ENCODE peak calls at places on chromosomes 5 and 9, in four cellular contexts. Q, M, V and O are unnamed samples.

GRCh38 chr5:10460252-10460906 is 18.7 kb downstream of the ROPN1L start:
- DNase-seq in Q (no peak), V (no peak), M (peak; percentile 70), O (peak; percentile 62)

GRCh38 chr5:3380689-3381088 is 214.9 kb upstream of the IRX1 start:
- DNase-seq in V (no peak), M (no peak), Q (no peak), O (no peak)

GRCh38 chr5:109805472-109805871 is 115.7 kb downstream of the MAN2A1 start:
- DNase-seq in V (no peak), Q (no peak), M (no peak), O (no peak)

GRCh38 chr5:177557041-177557647 is 2.8 kb upstream of the FAM193B start:
- DNase-seq in Q (no peak), V (no peak), M (no peak), O (no peak)

GRCh38 chr9:125568616-125569015 is 138.4 kb downstream of the MAPKAP1 start:
- DNase-seq in Q (no peak), M (no peak), V (no peak), O (no peak)

GRCh38 chr9:119453490-119453911 is 84.3 kb upstream of the BRINP1 start:
- DNase-seq in Q (no peak), M (no peak), V (no peak), O (no peak)

GRCh38 chr5:157651623-157652376 is 438 bp downstream of the SOX30 start:
- DNase-seq in V (no peak), Q (peak; percentile 75), M (peak; percentile 73), O (peak; percentile 43)

GRCh38 chr5:121189569-121190305 is 661.9 kb upstream of the FTMT start:
- DNase-seq in V (no peak), M (no peak), Q (no peak), O (no peak)

GRCh38 chr9:137956688-137957385 is 79.3 kb downstream of the CACNA1B start:
- DNase-seq in M (no peak), V (no peak), Q (no peak), O (no peak)

GRCh38 chr5:130231786-130232185 is 327.5 kb downstream of the CHSY3 start:
- DNase-seq in Q (no peak), V (no peak), M (no peak), O (no peak)

GRCh38 chr5:135433626-135434426 is 13.3 kb downstream of the DCANP1 start:
- DNase-seq in V (no peak), M (no peak), Q (no peak), O (no peak)

GRCh38 chr5:54838843-54839242 is 146.6 kb downstream of the ESM1 start:
- DNase-seq in M (no peak), V (no peak), Q (no peak), O (no peak)

GRCh38 chr9:105138306-105138801 is 106.1 kb upstream of the SLC44A1 start:
- DNase-seq in V (no peak), Q (peak; percentile 82), M (no peak), O (no peak)

GRCh38 chr9:7523644-7524043 is 275.9 kb downstream of the DMAC1 start:
- DNase-seq in V (no peak), M (no peak), Q (no peak), O (no peak)

GRCh38 chr9:107707419-107707837 is 217.9 kb upstream of the KLF4 start:
- DNase-seq in V (no peak), M (no peak), Q (no peak), O (no peak)

GRCh38 chr9:7368410-7369292 is 430.9 kb downstream of the DMAC1 start:
- DNase-seq in V (no peak), Q (no peak), M (no peak), O (no peak)

GRCh38 chr5:10678236-10678635 is 82.8 kb downstream of the DAP start:
- DNase-seq in M (no peak), V (no peak), Q (no peak), O (no peak)

GRCh38 chr9:127473501-127473900 is 22.2 kb downstream of the LRSAM1 start:
- DNase-seq in M (no peak), V (no peak), Q (no peak), O (no peak)

GRCh38 chr5:3511774-3512173 is 83.9 kb upstream of the IRX1 start:
- DNase-seq in M (no peak), V (no peak), Q (no peak), O (no peak)

DNA sequence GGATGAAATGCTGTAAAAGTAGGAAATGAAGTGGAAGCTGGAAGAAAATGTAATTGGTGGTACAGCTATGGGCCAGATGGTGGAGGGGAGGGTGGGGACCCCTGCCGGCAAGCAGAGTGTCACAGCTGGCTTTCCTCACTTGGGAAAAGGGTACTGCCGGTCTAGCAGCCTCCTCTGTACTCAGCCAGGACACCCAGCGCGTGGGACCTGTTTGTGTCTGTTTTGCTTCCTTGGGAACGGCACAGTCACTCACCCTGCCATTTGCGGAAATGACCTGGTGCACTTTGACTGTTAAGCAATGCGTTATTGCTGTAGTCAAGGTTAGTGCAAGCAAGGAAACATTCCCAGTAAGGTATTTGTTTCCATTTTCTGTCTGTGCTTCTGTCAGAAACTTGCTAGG is 10.1 kb downstream of the TMEM252 start:
- DNase-seq in V (no peak), Q (no peak), M (peak; percentile 61), O (no peak)
- H3K4me1 ChIP-seq in V (no peaks in the 10 kb centered on the region), Q (no peaks in the 10 kb centered on the region), M (peaks cover 12% of the 10 kb centered on the region), O (no peaks in the 10 kb centered on the region)

DNA sequence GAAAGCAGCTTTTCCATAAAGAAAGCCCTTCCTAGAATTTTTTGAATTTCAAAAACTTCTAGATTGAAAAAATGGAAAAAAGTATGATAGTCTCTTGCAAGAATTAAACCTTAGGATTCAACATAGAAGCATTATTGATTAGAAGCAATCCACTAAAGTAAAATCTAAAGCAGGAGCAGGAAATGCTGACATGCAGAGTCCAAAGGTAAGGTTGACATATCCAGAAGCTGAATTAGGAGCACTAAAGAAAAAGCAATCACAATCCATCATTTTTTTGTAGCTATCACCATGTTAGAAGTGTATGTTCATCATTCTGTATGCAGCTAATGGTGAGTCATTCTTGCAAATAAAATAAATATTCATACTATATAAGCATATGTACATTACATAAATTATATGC is 39.4 kb upstream of the RNF180 start:
- DNase-seq in Q (no peak), V (no peak), M (no peak), O (no peak)
- TF ChIP-seq POLR2AphosphoS5 in Q (no peak), V (no peak), M (no peak), O (no peak)

GRCh38 chr9:76373173-76373771 is 21.0 kb downstream of the RFK start:
- DNase-seq in V (no peak), M (peak; percentile 85), Q (no peak), O (no peak)
- H3K4me1 ChIP-seq in V (peaks cover 23% of the 10 kb centered on the region), M (peaks cover 71% of the 10 kb centered on the region), Q (no peaks in the 10 kb centered on the region), O (no peaks in the 10 kb centered on the region)

GRCh38 chr5:171570244-171570819 is 150.9 kb downstream of the FGF18 start:
- DNase-seq in Q (no peak), V (no peak), M (no peak), O (no peak)
- TF ChIP-seq POLR2AphosphoS5 in Q (no peak), V (no peak), M (no peak), O (no peak)

DNA sequence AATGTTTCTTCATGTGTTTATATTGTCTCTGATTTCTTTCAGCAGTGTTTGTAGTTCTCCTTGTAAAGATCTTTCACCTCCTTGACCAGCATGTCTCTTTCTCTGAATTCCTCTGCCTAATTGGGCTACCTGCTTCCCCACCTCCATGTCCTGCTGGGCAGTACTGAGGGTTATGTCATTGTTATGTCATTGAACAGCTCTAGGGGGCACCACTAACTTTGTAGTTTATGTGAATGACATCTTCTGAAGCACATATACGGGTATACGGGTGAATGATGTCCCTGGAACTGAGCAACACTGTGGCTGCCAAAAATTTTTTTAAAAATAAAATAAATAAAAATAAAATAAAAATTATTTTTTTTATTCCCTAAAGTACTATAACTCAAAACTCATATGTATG is 16.9 kb upstream of the SNCAIP start:
- DNase-seq in V (peak; percentile 18), M (no peak), Q (no peak), O (no peak)
- H3K4me1 ChIP-seq in V (no peaks in the 10 kb centered on the region), M (peaks cover 8% of the 10 kb centered on the region), Q (peaks cover 3% of the 10 kb centered on the region), O (no peaks in the 10 kb centered on the region)

GRCh38 chr9:18366184-18366583 is 107.8 kb upstream of the ADAMTSL1 start:
- DNase-seq in Q (no peak), V (no peak), M (no peak), O (no peak)

GRCh38 chr9:18365651-18366050 is 108.3 kb upstream of the ADAMTSL1 start:
- DNase-seq in M (no peak), Q (no peak), V (no peak), O (no peak)

GRCh38 chr9:18368206-18368605 is 105.7 kb upstream of the ADAMTSL1 start:
- DNase-seq in Q (no peak), M (no peak), V (no peak), O (no peak)

DNA sequence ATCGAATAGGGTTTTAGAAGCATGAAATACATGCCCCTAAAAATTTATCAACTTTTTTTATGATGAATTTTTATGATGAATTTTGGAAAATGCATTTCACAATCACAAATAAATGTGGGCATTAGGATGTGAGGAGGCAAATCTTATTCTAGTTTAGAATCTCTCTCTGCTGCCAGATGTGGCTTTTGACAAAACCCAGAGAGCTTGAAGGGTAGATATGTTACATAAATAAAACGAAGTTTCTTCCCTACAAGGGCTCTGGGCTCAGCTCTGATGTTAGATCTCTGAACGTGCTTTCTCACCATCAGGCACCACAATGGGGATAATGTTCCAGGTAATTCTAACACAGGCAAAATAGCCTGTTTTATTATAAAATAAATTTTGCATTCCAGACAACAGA is 102.3 kb upstream of the ADAMTSL1 start:
- DNase-seq in M (no peak), V (no peak), Q (no peak), O (no peak)
- TF ChIP-seq POLR2AphosphoS5 in M (no peak), V (no peak), Q (no peak), O (no peak)

GRCh38 chr5:35856186-35857003 is at the start of gene IL7R:
- DNase-seq in V (no peak), Q (no peak), M (no peak), O (no peak)
- H3K4me1 ChIP-seq in V (peaks cover 23% of the 10 kb centered on the region), Q (no peaks in the 10 kb centered on the region), M (no peaks in the 10 kb centered on the region), O (no peaks in the 10 kb centered on the region)

GRCh38 chr5:179533907-179534306 is 16.4 kb upstream of the RUFY1 start:
- DNase-seq in Q (no peak), M (no peak), V (no peak), O (no peak)

GRCh38 chr5:179534431-179534830 is 15.9 kb upstream of the RUFY1 start:
- DNase-seq in Q (no peak), M (no peak), V (no peak), O (no peak)

GRCh38 chr5:179533024-179533423 is 17.3 kb upstream of the RUFY1 start:
- DNase-seq in Q (no peak), V (no peak), M (no peak), O (no peak)

GRCh38 chr5:179526978-179527377 is 23.4 kb upstream of the RUFY1 start:
- DNase-seq in Q (no peak), M (no peak), V (no peak), O (no peak)

GRCh38 chr5:179530069-179530998 is 20.0 kb upstream of the RUFY1 start:
- DNase-seq in Q (no peak), V (no peak), M (peak; percentile 62), O (no peak)
- TF ChIP-seq POLR2AphosphoS5 in Q (no peak), V (no peak), M (no peak), O (peak; percentile 15)